ENCODE peak calls at places on chromosomes 4 and X, in four cellular contexts. D, U, X and Z are unnamed samples.
A peak's percentile ranks its signal among the peaks of the same experiment; 100 is the strongest.

GRCh38 chr4:172245493-172245892 is 432.3 kb downstream of the GALNTL6 start:
- DNase-seq in D (no peak), U (no peak), X (no peak), Z (no peak)

GRCh38 chr4:6464842-6465588 is 7.4 kb downstream of the PPP2R2C start:
- DNase-seq in D (no peak), U (no peak), X (no peak), Z (no peak)

GRCh38 chr4:24598025-24598424 is 13.7 kb upstream of the DHX15 start:
- DNase-seq in D (peak; percentile 84), U (peak; percentile 97), X (no peak), Z (peak; percentile 98)

GRCh38 chrX:40168183-40169015 is 70.6 kb upstream of the BCOR start:
- DNase-seq in D (no peak), U (no peak), X (no peak), Z (no peak)

GRCh38 chr4:41668024-41668423 is 80.5 kb downstream of the PHOX2B start:
- DNase-seq in D (no peak), U (no peak), X (no peak), Z (no peak)

GRCh38 chrX:139077303-139078131 is 366.0 kb upstream of the FGF13 start:
- DNase-seq in D (no peak), U (peak; percentile 70), X (no peak), Z (peak; percentile 88)

GRCh38 chrX:17922303-17922702 is 61.2 kb upstream of the RAI2 start:
- DNase-seq in D (peak; percentile 68), U (no peak), X (no peak), Z (no peak)

GRCh38 chr4:4580494-4580893 is 38.6 kb upstream of the STX18 start:
- DNase-seq in D (no peak), U (no peak), X (no peak), Z (no peak)

GRCh38 chr4:45079616-45080015 is 353.3 kb upstream of the GNPDA2 start:
- DNase-seq in D (no peak), U (peak; percentile 72), X (no peak), Z (peak; percentile 25)

GRCh38 chr4:8419222-8420041 is 21.1 kb downstream of the ACOX3 start:
- DNase-seq in D (no peak), U (no peak), X (peak; percentile 77), Z (no peak)

GRCh38 chrX:7730071-7730470 is 112.9 kb upstream of the VCX start:
- DNase-seq in D (no peak), U (no peak), X (no peak), Z (no peak)

GRCh38 chrX:69029696-69030245 is 135.5 kb downstream of the PJA1 start:
- DNase-seq in D (no peak), U (no peak), X (no peak), Z (no peak)

GRCh38 chrX:39492495-39493162 is 605.1 kb downstream of the BCOR start:
- DNase-seq in D (peak; percentile 15), U (peak; percentile 14), X (no peak), Z (peak; percentile 10)

GRCh38 chr4:37073226-37073840 is 171.2 kb upstream of the NWD2 start:
- DNase-seq in D (no peak), U (no peak), X (no peak), Z (no peak)

GRCh38 chrX:133654801-133655200 is 239.5 kb upstream of the GPC4 start:
- DNase-seq in D (no peak), U (peak; percentile 62), X (no peak), Z (peak; percentile 67)

GRCh38 chrX:11558972-11559371 is 106.7 kb downstream of the ARHGAP6 start:
- DNase-seq in D (peak; percentile 12), U (peak; percentile 3), X (no peak), Z (no peak)

GRCh38 chr4:116469582-116469981 is 615.8 kb downstream of the TRAM1L1 start:
- DNase-seq in D (no peak), U (no peak), X (no peak), Z (no peak)

GRCh38 chrX:70262952-70263567 is 3.1 kb upstream of the P2RY4 start:
- DNase-seq in D (peak; percentile 67), U (peak; percentile 54), X (no peak), Z (peak; percentile 59)

GRCh38 chr4:145375416-145375815 is 106.2 kb upstream of the SMAD1 start:
- DNase-seq in D (no peak), U (no peak), X (no peak), Z (no peak)

GRCh38 chr4:118352843-118353373 is at the start of gene PRSS12:
- DNase-seq in D (peak; percentile 86), U (peak; percentile 82), X (no peak), Z (peak; percentile 54)
- TF ChIP-seq CTCF in D (peak; percentile 86), U (peak; percentile 59), X (peak; percentile 65), Z (peak; percentile 91)

GRCh38 chr4:186596850-186597390 is 41.6 kb upstream of the MTNR1A start:
- DNase-seq in D (no peak), U (no peak), X (no peak), Z (no peak)

GRCh38 chr4:186602978-186603377 is 47.6 kb upstream of the MTNR1A start:
- DNase-seq in D (no peak), U (no peak), X (no peak), Z (no peak)

GRCh38 chr4:186599483-186599882 is 44.1 kb upstream of the MTNR1A start:
- DNase-seq in D (no peak), U (no peak), X (no peak), Z (no peak)

GRCh38 chr4:186596346-186596745 is 41.0 kb upstream of the MTNR1A start:
- DNase-seq in D (no peak), U (no peak), X (no peak), Z (no peak)

DNA sequence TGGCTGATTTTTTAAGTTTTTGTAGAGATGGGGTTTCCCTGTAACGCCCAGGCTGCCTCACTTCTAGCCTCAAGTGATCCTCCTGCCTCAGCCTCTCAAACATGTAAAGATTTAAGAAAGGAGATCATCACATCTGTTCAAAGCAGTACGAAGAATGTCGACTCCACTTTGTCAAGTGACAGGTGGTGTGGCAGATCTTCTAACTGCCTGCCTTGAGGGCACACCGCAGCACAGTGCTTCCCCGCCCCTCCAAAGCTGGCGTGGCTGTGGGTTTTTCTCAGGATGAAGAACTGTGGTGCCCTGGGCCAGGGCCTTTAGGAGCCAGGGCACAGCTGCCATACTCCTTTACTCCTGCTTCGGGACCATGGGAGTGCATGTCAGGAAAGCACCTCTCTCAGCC is 43.3 kb upstream of the MTNR1A start:
- DNase-seq in D (no peak), U (no peak), X (no peak), Z (no peak)
- H3K36me3 ChIP-seq in D (peaks cover 4% of the 10 kb centered on the region), U (peaks cover 71% of the 10 kb centered on the region), X (peaks cover 80% of the 10 kb centered on the region), Z (peaks cover 32% of the 10 kb centered on the region)

DNA sequence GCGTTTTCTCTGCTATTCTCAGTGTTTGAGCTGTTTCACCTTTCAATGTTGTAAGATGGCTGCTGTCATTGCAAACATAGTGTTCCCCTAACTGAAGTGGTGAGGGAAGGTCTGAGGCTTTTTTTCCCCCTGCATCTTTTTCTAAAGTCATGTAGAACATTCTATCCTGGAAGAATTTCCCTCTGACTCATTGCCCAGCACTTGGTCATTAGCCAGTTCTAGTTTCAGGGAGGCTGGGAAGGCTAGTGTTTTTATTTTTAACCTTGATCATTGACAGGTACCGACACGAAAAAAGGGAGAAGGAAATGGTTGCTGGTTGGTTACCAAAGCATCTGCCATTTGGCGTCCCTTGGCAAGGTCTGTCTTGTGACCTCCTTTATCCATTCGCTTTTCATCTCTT is 6.6 kb downstream of the LANCL3 start:
- DNase-seq in D (no peak), U (peak; percentile 84), X (no peak), Z (peak; percentile 74)
- H3K4me3 ChIP-seq in D (no peak overlapping the region), U (no peak overlapping the region), X (no peak overlapping the region), Z (no peak overlapping the region)

DNA sequence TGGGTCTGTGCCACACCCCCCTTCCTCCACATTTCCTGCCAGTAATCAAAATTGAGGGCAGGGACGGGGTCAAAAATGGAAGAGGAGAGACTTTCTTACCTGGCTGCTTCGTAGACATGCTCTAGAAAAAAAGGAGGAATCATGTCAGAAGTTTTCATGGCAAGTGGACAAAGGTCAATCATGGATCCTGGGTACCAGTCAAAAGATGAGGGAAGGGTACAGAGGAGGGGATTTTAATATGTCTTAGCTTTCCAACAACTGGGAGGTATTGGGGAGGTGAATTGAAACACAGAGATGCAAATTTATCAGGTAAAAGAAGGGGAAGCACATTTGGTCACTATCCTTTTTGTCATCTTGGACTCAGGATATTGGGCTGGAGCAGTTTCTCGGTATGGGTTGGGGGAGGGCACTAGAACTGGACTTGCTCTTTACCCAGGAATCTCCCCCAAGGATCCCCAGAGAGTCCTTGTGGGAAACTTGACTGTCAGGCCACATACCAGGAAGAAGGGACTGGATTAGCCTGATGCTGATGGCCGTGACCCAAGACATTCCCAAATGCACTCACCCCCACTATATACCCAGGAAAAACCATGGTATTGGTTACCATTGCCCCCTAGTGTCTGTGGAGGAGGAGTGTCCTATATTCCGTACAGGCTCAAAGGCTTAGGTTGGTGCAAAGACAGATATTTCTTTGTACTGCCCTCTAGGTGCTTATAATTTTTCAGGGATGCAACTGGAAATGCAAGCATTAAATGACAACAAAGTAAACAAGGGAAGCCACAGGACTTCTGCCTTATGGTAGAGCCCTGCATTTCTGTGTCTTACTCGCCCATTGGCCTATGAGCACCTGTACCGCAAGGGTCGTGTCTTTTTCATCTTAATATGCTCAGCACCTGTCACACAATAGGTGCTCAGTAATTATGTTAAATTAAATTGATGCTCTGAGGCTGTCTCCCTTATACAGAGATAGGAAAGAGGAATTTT is 16.8 kb downstream of the VSIG4 start:
- DNase-seq in D (no peak), U (peak; percentile 1), X (no peak), Z (no peak)
- TF ChIP-seq CTCF in D (no peak), U (no peak), X (no peak), Z (no peak)

GRCh38 chr4:2364654-2365053 is 53.8 kb downstream of the ZFYVE28 start:
- DNase-seq in D (peak; percentile 28), U (peak; percentile 14), X (no peak), Z (peak; percentile 12)

GRCh38 chr4:2363951-2364653 is 54.3 kb downstream of the ZFYVE28 start:
- DNase-seq in D (no peak), U (no peak), X (no peak), Z (no peak)

GRCh38 chr4:2365054-2365912 is 53.2 kb downstream of the ZFYVE28 start:
- DNase-seq in D (no peak), U (no peak), X (no peak), Z (no peak)

GRCh38 chr4:2366252-2367192 is 51.9 kb downstream of the ZFYVE28 start:
- DNase-seq in D (no peak), U (no peak), X (no peak), Z (no peak)

GRCh38 chr4:2365913-2366210 is 52.6 kb downstream of the ZFYVE28 start:
- DNase-seq in D (no peak), U (no peak), X (no peak), Z (no peak)
- H3K36me3 ChIP-seq in D (no peaks in the 10 kb centered on the region), U (no peaks in the 10 kb centered on the region), X (no peaks in the 10 kb centered on the region), Z (no peaks in the 10 kb centered on the region)

GRCh38 chr4:39045791-39046221 is 13.6 kb upstream of the TMEM156 start:
- DNase-seq in D (peak; percentile 23), U (no peak), X (no peak), Z (no peak)

GRCh38 chr4:39044947-39045734 is 12.9 kb upstream of the TMEM156 start:
- DNase-seq in D (peak; percentile 25), U (peak; percentile 18), X (no peak), Z (no peak)

GRCh38 chr4:39044364-39044946 is 12.2 kb upstream of the TMEM156 start:
- DNase-seq in D (peak; percentile 89), U (peak; percentile 92), X (peak; percentile 90), Z (peak; percentile 89)

GRCh38 chr4:39047691-39048090 is 14.3 kb upstream of the KLHL5 start:
- DNase-seq in D (no peak), U (no peak), X (no peak), Z (peak; percentile 17)

GRCh38 chr4:39046243-39046642 is 14.0 kb upstream of the TMEM156 start:
- DNase-seq in D (no peak), U (peak; percentile 66), X (no peak), Z (peak; percentile 94)
- H3K4me3 ChIP-seq in D (no peak overlapping the region), U (peak overlapping the region; percentile 66), X (peak overlapping the region; percentile 64), Z (peak overlapping the region; percentile 60)